ENCODE peak calls at places on chromosomes 4 and X, in five cellular contexts. E is prostate gland, M is ovary, I is lower leg skin, D is uterus. Y is an unnamed sample.

GRCh38 chrX:103415068-103415467 is 38.7 kb downstream of the BEX3 start:
- DNase-seq in D (no peak), E (no peak), I (no peak), M (no peak), Y (no peak)

GRCh38 chr4:151198748-151199147 is 78.2 kb upstream of the PRSS48 start:
- DNase-seq in E (no peak), I (no peak), M (no peak), D (no peak), Y (no peak)

GRCh38 chr4:121728066-121728465 is 31.3 kb upstream of the ANXA5 start:
- DNase-seq in M (no peak), D (no peak), I (no peak), E (no peak), Y (no peak)

GRCh38 chrX:71017396-71017939 is 50.7 kb downstream of the SNX12 start:
- DNase-seq in M (no peak), E (peak), I (no peak), D (no peak), Y (no peak)

GRCh38 chr4:104591505-104591904 is 96.8 kb upstream of the CXXC4 start:
- DNase-seq in D (no peak), I (no peak), E (no peak), M (peak), Y (no peak)

GRCh38 chrX:41122664-41123257 is 37.5 kb downstream of the USP9X start:
- DNase-seq in D (no peak), I (no peak), E (no peak), M (no peak), Y (no peak)

GRCh38 chr4:20422398-20422797 is 170.7 kb downstream of the SLIT2 start:
- DNase-seq in E (peak), D (peak), I (no peak), M (peak), Y (peak)

GRCh38 chr4:40316333-40316781 is 18.8 kb upstream of the CHRNA9 start:
- DNase-seq in D (no peak), E (no peak), M (peak), I (peak), Y (no peak)

GRCh38 chr4:158013858-158014257 is 159.0 kb downstream of the GASK1B start:
- DNase-seq in E (no peak), M (no peak), D (no peak), I (no peak), Y (no peak)

GRCh38 chrX:25872786-25873185 is 265.4 kb upstream of the MAGEB18 start:
- DNase-seq in M (no peak), I (no peak), E (no peak), D (no peak), Y (no peak)

GRCh38 chr4:47482326-47482725 is 2.7 kb upstream of the ATP10D start:
- DNase-seq in E (no peak), M (no peak), I (no peak), D (no peak), Y (no peak)

GRCh38 chr4:106766519-106766918 is 269.6 kb downstream of the DKK2 start:
- DNase-seq in E (no peak), I (no peak), D (no peak), M (no peak), Y (no peak)

GRCh38 chr4:27692098-27692679 is 831.5 kb downstream of the STIM2 start:
- DNase-seq in D (no peak), I (no peak), M (no peak), E (no peak), Y (peak)

GRCh38 chr4:13918110-13918509 is 290.6 kb upstream of the BOD1L1 start:
- DNase-seq in I (no peak), M (peak), D (peak), E (no peak), Y (no peak)

GRCh38 chr4:86757468-86757867 is 91.7 kb downstream of the SLC10A6 start:
- DNase-seq in D (no peak), I (no peak), M (no peak), E (no peak), Y (no peak)

GRCh38 chr4:156999175-156999517 is 27.5 kb upstream of the PDGFC start:
- DNase-seq in E (peak), D (no peak), I (no peak), M (peak), Y (peak)

GRCh38 chr4:119082661-119083060 is 53.0 kb upstream of the MYOZ2 start:
- DNase-seq in E (no peak), M (no peak), I (no peak), D (no peak), Y (no peak)

GRCh38 chrX:84046403-84046984 is 141.5 kb downstream of the RPS6KA6 start:
- DNase-seq in I (no peak), D (no peak), M (peak), E (no peak), Y (peak)

GRCh38 chr4:159396151-159396550 is 293.3 kb downstream of the RAPGEF2 start:
- DNase-seq in D (no peak), I (no peak), E (no peak), M (no peak), Y (no peak)

GRCh38 chrX:106437407-106437806 is 174.4 kb upstream of the RADX start:
- DNase-seq in M (no peak), E (no peak), I (no peak), D (no peak), Y (no peak)

GRCh38 chrX:48597353-48598264 is at the start of gene WDR13:
- DNase-seq in E (peak), I (peak), D (peak), M (peak), Y (peak)
- TF ChIP-seq POLR2A in E (peak), I (no peak), D (peak), M (peak), Y (peak)

GRCh38 chr4:24886596-24886995 is 26.2 kb downstream of the CCDC149 start:
- DNase-seq in M (no peak), D (no peak), E (no peak), I (no peak), Y (no peak)

GRCh38 chr4:24889991-24890390 is 22.9 kb downstream of the CCDC149 start:
- DNase-seq in I (no peak), E (no peak), M (no peak), D (no peak), Y (no peak)

GRCh38 chr4:24888475-24888874 is 24.4 kb downstream of the CCDC149 start:
- DNase-seq in D (no peak), E (no peak), M (no peak), I (no peak), Y (peak)

GRCh38 chr4:24888945-24889344 is 23.9 kb downstream of the CCDC149 start:
- DNase-seq in E (no peak), D (no peak), M (no peak), I (no peak), Y (no peak)

GRCh38 chr4:24887881-24888430 is 24.9 kb downstream of the CCDC149 start:
- DNase-seq in I (no peak), M (no peak), D (no peak), E (no peak), Y (no peak)
- TF ChIP-seq POLR2A in I (no peak), M (no peak), D (no peak), E (no peak), Y (no peak)

DNA sequence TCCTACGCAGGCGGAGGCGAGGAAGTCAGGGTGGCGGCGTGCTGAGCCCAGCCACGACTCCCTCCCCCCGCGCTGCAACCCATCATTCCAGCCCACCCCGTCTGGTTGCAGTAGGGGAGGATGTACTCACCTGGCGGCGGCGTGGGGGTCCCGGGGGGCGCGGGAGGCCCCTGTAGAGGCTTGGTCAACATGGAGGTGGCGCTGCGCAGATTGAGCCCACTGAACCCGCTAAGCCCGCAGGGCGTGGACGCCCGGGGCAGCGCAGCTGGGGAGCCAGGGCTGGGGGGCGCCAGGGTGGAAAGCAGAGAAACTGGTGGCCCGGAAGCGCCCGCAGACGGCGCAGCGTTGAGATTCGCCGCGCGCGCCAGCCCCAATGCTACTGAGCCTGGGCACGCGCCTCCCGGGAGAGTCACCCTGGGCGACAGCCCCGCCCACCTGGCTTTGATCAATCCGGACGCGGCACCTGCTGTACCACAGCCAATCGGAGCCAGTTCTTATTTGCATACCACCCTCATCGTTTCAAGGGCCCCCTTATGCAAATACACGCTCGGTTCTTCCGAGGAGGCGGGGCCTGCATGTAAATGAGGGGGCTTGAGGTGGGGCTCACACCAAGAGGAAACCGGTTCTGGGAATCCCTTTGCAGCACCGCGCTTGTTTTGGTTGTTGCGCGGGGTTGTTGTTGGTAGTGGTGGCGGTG is at the start of gene PIM2:
- DNase-seq in E (peak), I (peak), M (peak), D (peak), Y (peak)
- TF ChIP-seq POLR2A in E (peak), I (no peak), M (peak), D (peak), Y (peak)

GRCh38 chr4:24274401-24275035 is 309.8 kb downstream of the DHX15 start:
- DNase-seq in D (no peak), E (no peak), I (no peak), M (no peak), Y (no peak)

GRCh38 chr4:24282446-24282845 is 301.9 kb downstream of the DHX15 start:
- DNase-seq in E (no peak), I (no peak), D (no peak), M (no peak), Y (no peak)

GRCh38 chr4:24279492-24279891 is 304.9 kb downstream of the DHX15 start:
- DNase-seq in D (no peak), M (no peak), E (no peak), I (no peak), Y (no peak)

GRCh38 chr4:24278693-24279092 is 305.7 kb downstream of the DHX15 start:
- DNase-seq in I (no peak), M (no peak), E (no peak), D (no peak), Y (no peak)

GRCh38 chr4:24279911-24280375 is 304.4 kb downstream of the DHX15 start:
- DNase-seq in E (no peak), I (no peak), D (no peak), M (no peak), Y (no peak)
- TF ChIP-seq POLR2A in E (no peak), I (no peak), D (no peak), M (no peak), Y (no peak)

GRCh38 chr4:124712417-124713212 is at the start of gene ANKRD50:
- DNase-seq in E (peak), I (peak), D (peak), M (peak), Y (peak)
- TF ChIP-seq POLR2A in E (peak), I (no peak), D (peak), M (peak), Y (peak)

GRCh38 chr4:8270418-8270771 is 841 bp downstream of the HTRA3 start:
- DNase-seq in M (no peak), E (no peak), D (no peak), I (no peak), Y (no peak)

GRCh38 chr4:8268211-8268610 is 1.3 kb upstream of the HTRA3 start:
- DNase-seq in I (no peak), D (no peak), M (no peak), E (no peak), Y (no peak)

GRCh38 chr4:8270912-8271815 is 1.6 kb downstream of the HTRA3 start:
- DNase-seq in M (peak), D (no peak), E (no peak), I (no peak), Y (no peak)

GRCh38 chr4:8268901-8269534 is 536 bp upstream of the HTRA3 start:
- DNase-seq in I (no peak), M (no peak), D (no peak), E (no peak), Y (no peak)

GRCh38 chr4:8269535-8270417 is at the start of gene HTRA3:
- DNase-seq in D (peak), I (no peak), M (peak), E (no peak), Y (no peak)
- TF ChIP-seq POLR2A in D (peak), I (no peak), M (peak), E (no peak), Y (no peak)

GRCh38 chr4:184280591-184281071 is 63.0 kb upstream of the ENPP6 start:
- DNase-seq in E (peak), M (no peak), I (no peak), D (no peak), Y (peak)
- TF ChIP-seq POLR2A in E (no peak), M (no peak), I (no peak), D (no peak), Y (no peak)

GRCh38 chrX:48801281-48802088 is at the start of gene HDAC6:
- DNase-seq in D (peak), M (peak), I (peak), E (peak), Y (peak)
- TF ChIP-seq POLR2A in D (no peak), M (no peak), I (no peak), E (no peak), Y (peak)